ENCODE peak calls at places on chromosome 7, in five cellular contexts. T is astrocyte of the cerebellum, N is fibroblast of the aortic adventitia, F is fibroblast of mammary gland, U is fibroblast of pulmonary artery. H is an unnamed sample.

GRCh38 chr7:19589436-19589835 is 119.4 kb downstream of the POLR1F start:
- DNase-seq in U (no peak), T (no peak), F (no peak), N (no peak), H (no peak)

GRCh38 chr7:115357213-115357999 is 435.5 kb downstream of the MDFIC start:
- DNase-seq in T (no peak), U (no peak), N (peak), F (peak), H (peak)

GRCh38 chr7:100827330-100828226 is at the start of gene EPHB4:
- DNase-seq in F (peak), T (peak), N (peak), U (peak), H (peak)

GRCh38 chr7:112204776-112205347 is 1.3 kb downstream of the DOCK4 start:
- DNase-seq in F (no peak), T (no peak), U (peak), N (peak), H (no peak)

GRCh38 chr7:139457153-139457946 is 26.1 kb downstream of the KLRG2 start:
- DNase-seq in U (peak), F (peak), N (peak), T (no peak), H (no peak)

GRCh38 chr7:114922652-114923402 is 933 bp downstream of the MDFIC start:
- DNase-seq in F (peak), U (peak), N (peak), T (no peak), H (peak)

GRCh38 chr7:73477376-73477775 is 43.8 kb downstream of the FZD9 start:
- DNase-seq in F (no peak), U (no peak), T (no peak), N (no peak), H (no peak)

GRCh38 chr7:79308176-79308575 is 145.3 kb downstream of the MAGI2 start:
- DNase-seq in N (no peak), U (peak), F (peak), T (no peak), H (no peak)

GRCh38 chr7:31107106-31108090 is 55.3 kb downstream of the ADCYAP1R1 start:
- DNase-seq in F (no peak), U (no peak), T (no peak), N (no peak), H (no peak)

GRCh38 chr7:142134944-142135343 is 23.4 kb downstream of the MGAM2 start:
- DNase-seq in F (no peak), U (no peak), N (no peak), T (no peak), H (no peak)

GRCh38 chr7:139873593-139874374 is 44.7 kb downstream of the TBXAS1 start:
- DNase-seq in T (no peak), F (no peak), N (no peak), U (no peak), H (no peak)

GRCh38 chr7:108135446-108136190 is 5.5 kb upstream of the LAMB4 start:
- DNase-seq in T (no peak), N (no peak), U (no peak), F (no peak), H (no peak)

GRCh38 chr7:30984359-30985107 is 20.8 kb downstream of the GHRHR start:
- DNase-seq in T (peak), U (peak), N (peak), F (peak), H (peak)

GRCh38 chr7:10412426-10413019 is 561.1 kb upstream of the PHF14 start:
- DNase-seq in N (peak), T (peak), U (peak), F (peak), H (peak)

GRCh38 chr7:71131753-71132520 is at the start of gene GALNT17:
- DNase-seq in T (no peak), N (no peak), U (no peak), F (no peak), H (no peak)

GRCh38 chr7:80263321-80263720 is 128.7 kb downstream of the GNAI1 start:
- DNase-seq in N (peak), F (peak), T (no peak), U (peak), H (no peak)

GRCh38 chr7:69464035-69464434 is 134.2 kb upstream of the AUTS2 start:
- DNase-seq in T (no peak), U (no peak), F (no peak), N (no peak), H (no peak)

GRCh38 chr7:121083790-121084251 is 95.3 kb downstream of the CPED1 start:
- DNase-seq in F (peak), N (peak), U (peak), T (no peak), H (peak)

GRCh38 chr7:86833360-86833759 is 189.7 kb downstream of the GRM3 start:
- DNase-seq in T (no peak), N (no peak), U (no peak), F (no peak), H (no peak)

GRCh38 chr7:956031-956430 is 1.6 kb upstream of the ADAP1 start:
- DNase-seq in U (no peak), N (no peak), T (no peak), F (no peak), H (no peak)

GRCh38 chr7:133484135-133484534 is 231.3 kb downstream of the EXOC4 start:
- DNase-seq in U (no peak), F (no peak), N (no peak), T (no peak), H (no peak)

GRCh38 chr7:119197872-119198527 is 973.5 kb downstream of the ANKRD7 start:
- DNase-seq in T (peak), F (peak), U (peak), N (peak), H (peak)

GRCh38 chr7:148967032-148967372 is 61.3 kb downstream of the PDIA4 start:
- DNase-seq in T (no peak), F (no peak), N (no peak), U (no peak), H (no peak)
- TF ChIP-seq CTCF in T (no peak), F (no peak), N (no peak), U (no peak), H (peak)

DNA sequence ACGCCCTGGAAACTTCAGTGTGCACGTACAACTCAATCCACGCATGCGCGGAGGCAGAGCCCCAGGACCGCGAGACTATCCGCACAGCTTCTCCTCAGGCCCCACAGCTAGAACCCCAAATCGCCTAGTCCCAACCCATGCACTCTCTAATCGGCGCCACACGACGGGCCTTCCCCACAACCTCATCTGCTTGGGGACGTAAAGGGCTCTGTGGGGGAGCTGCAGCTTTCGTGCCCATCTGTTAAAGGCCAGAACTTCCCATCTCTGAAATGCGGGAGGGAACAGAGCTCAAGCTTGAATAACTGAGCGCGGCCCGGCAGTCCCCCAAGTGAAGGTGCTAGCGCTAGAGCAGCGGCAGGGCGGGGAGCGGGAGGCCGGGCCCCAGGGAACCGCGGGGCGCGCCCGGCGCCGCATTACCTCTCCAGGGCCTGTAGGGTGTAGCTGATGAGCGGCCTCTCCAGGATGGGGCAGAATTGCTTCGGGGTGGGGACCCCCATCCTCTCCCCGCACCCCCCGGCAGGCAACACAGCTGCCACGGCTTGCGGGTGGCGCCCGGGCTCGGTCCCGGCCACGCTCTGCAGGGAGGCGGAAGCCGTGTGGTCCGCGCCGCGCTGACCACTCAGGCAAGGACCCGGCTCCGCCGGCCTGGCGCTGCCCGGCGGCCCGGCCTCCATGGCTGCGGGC is 547 bp downstream of the CRPPA start:
- DNase-seq in U (peak), N (peak), T (no peak), F (peak), H (peak)
- TF ChIP-seq CTCF in U (peak), N (peak), T (peak), F (no peak), H (peak)

GRCh38 chr7:93883078-93883916 is 7.3 kb downstream of the TFPI2 start:
- DNase-seq in F (no peak), T (no peak), U (peak), N (no peak), H (no peak)
- TF ChIP-seq CTCF in F (no peak), T (no peak), U (no peak), N (no peak), H (no peak)

DNA sequence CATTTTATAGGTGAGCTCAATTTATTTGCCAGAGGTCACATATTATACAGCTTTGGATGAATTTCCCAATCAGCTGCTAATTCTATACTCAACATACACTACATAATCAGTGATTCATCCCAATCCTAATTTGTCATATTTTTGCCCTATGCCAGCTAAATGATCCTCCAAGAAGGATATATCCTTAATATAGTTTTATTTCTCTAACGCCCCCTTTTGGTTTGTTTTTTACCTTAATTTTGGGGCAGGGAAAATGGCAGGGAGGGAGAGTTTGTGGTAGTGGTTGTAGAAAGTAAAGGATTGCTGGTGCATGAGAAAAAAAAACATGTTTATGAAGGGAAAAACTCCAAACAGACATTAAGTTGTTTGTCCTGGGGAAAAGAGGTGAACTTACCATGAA is 31.9 kb downstream of the WASL start:
- DNase-seq in U (no peak), N (no peak), T (no peak), F (no peak), H (no peak)
- TF ChIP-seq CTCF in U (no peak), N (no peak), T (no peak), F (no peak), H (peak)

DNA sequence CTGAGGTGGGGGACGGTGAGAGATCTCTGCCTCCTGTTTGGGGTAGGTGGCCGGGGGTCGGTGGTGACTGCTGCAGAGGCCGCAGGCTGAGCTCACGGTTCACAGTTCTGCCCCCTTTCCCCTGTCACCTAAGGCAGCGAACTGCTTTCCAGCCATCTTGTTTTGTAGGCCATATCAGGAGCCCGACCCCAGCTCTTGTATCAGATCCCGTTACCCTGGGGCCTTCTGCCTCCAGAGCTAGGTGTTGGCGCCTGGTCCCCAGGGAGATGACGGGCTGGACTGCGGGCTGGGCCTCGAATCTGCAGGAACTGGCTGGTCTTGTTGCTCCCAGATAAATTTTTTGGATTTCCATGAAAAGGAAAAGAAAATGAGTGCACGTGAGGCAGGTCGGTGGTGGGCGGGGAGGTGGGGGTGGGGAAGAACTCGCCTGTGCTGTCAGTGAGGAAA is 183.0 kb downstream of the DNAJB6 start:
- DNase-seq in F (no peak), N (no peak), U (no peak), T (no peak), H (no peak)
- TF ChIP-seq CTCF in F (no peak), N (no peak), U (no peak), T (no peak), H (no peak)

GRCh38 chr7:127817466-127817865 is 165.5 kb downstream of the SND1 start:
- DNase-seq in F (no peak), U (no peak), T (no peak), N (peak), H (no peak)
- TF ChIP-seq CTCF in F (no peak), U (no peak), T (no peak), N (no peak), H (no peak)

H was measured in HFFc6.